ENCODE peak calls at places on chromosomes 4 and X, in four cellular contexts. D is posterior cingulate gyrus, Y is mesenteric fat pad, O is stromal cell of bone marrow. L is an unnamed sample.
A peak's percentile ranks its signal among the peaks of the same experiment; 100 is the strongest.

GRCh38 chr4:141391293-141391692 is 170.6 kb downstream of the ZNF330 start:
- DNase-seq in D (no peak), Y (no peak), O (no peak), L (no peak)

GRCh38 chr4:39626261-39626660 is 12.4 kb downstream of the SMIM14 start:
- DNase-seq in D (no peak), Y (no peak), O (no peak), L (no peak)

GRCh38 chr4:89249716-89250361 is 57.8 kb downstream of the GPRIN3 start:
- DNase-seq in D (no peak), Y (no peak), O (no peak), L (no peak)

GRCh38 chr4:125849869-125850268 is 535.1 kb downstream of the FAT4 start:
- DNase-seq in D (no peak), Y (no peak), O (peak; percentile 24), L (no peak)

GRCh38 chr4:20764353-20764752 is 64.1 kb downstream of the PACRGL start:
- DNase-seq in D (no peak), Y (no peak), O (no peak), L (no peak)

GRCh38 chr4:133150643-133151300 is 1.7 kb downstream of the PCDH10 start:
- DNase-seq in D (peak; percentile 61), Y (no peak), O (no peak), L (peak; percentile 69)

GRCh38 chrX:107935200-107935599 is 47.0 kb downstream of the TEX13B start:
- DNase-seq in D (no peak), Y (no peak), O (peak; percentile 4), L (no peak)

GRCh38 chrX:145817666-145818521 is at the start of gene SLITRK2:
- DNase-seq in D (peak; percentile 54), Y (no peak), O (no peak), L (no peak)

L was measured in C1 segment of cervical spinal cord.